ENCODE peak calls at places on chromosomes 1 and 21, in seven cellular contexts. P, R, Z, X, K, S and B are unnamed samples.

GRCh38 chr1:212157252-212157651 is 121.7 kb downstream of the DTL start:
- DNase-seq in K (no peak), S (no peak), X (no peak), P (no peak), Z (no peak), R (no peak), B (no peak)

GRCh38 chr1:197481101-197481500 is 213.0 kb downstream of the CRB1 start:
- DNase-seq in S (no peak), R (peak; percentile 7), P (no peak), Z (peak; percentile 1), X (no peak), K (no peak), B (no peak)

GRCh38 chr1:167599839-167600581 is 30.0 kb upstream of the RCSD1 start:
- DNase-seq in S (peak; percentile 51), R (peak; percentile 80), X (peak; percentile 50), K (peak; percentile 61), P (peak; percentile 39), Z (no peak), B (peak; percentile 22)

GRCh38 chr1:184542291-184542690 is 155.5 kb downstream of the C1orf21 start:
- DNase-seq in R (no peak), Z (no peak), K (no peak), X (no peak), S (no peak), P (no peak), B (no peak)

GRCh38 chr1:230937370-230937769 is 41.3 kb downstream of the TTC13 start:
- DNase-seq in K (peak; percentile 19), P (no peak), X (no peak), R (no peak), S (no peak), Z (no peak), B (peak; percentile 45)

GRCh38 chr1:243428617-243429342 is 172.9 kb downstream of the SDCCAG8 start:
- DNase-seq in K (no peak), Z (no peak), X (no peak), P (no peak), S (no peak), R (no peak), B (no peak)

GRCh38 chr1:200314085-200314750 is 95.6 kb downstream of the ZNF281 start:
- DNase-seq in P (no peak), Z (no peak), S (no peak), X (no peak), R (no peak), K (peak; percentile 77), B (peak; percentile 77)

GRCh38 chr21:33578959-33579542 is 9.4 kb downstream of the DONSON start:
- DNase-seq in K (peak; percentile 25), S (no peak), P (no peak), R (no peak), X (no peak), Z (no peak), B (peak; percentile 58)

GRCh38 chr21:31554511-31555022 is 104.9 kb upstream of the SOD1 start:
- DNase-seq in K (peak; percentile 59), Z (no peak), X (no peak), P (no peak), S (no peak), R (no peak), B (peak; percentile 5)

GRCh38 chr1:99496067-99496466 is 149.8 kb upstream of the PALMD start:
- DNase-seq in R (no peak), Z (no peak), K (no peak), S (no peak), P (no peak), X (no peak), B (no peak)

GRCh38 chr1:33140153-33141149 is 41.4 kb downstream of the TRIM62 start:
- DNase-seq in X (peak; percentile 23), R (no peak), S (no peak), Z (no peak), P (no peak), K (peak; percentile 73), B (peak; percentile 61)

GRCh38 chr1:100404816-100405215 is 52.5 kb downstream of the CDC14A start:
- DNase-seq in X (no peak), P (no peak), K (peak; percentile 15), R (no peak), Z (no peak), S (no peak), B (peak; percentile 54)

GRCh38 chr1:42748461-42749410 is 8.7 kb upstream of the CLDN19 start:
- DNase-seq in P (no peak), S (no peak), Z (no peak), K (no peak), R (no peak), X (no peak), B (no peak)

GRCh38 chr1:67679691-67680090 is 5.3 kb upstream of the GADD45A start:
- DNase-seq in P (no peak), Z (no peak), X (no peak), R (no peak), K (peak; percentile 57), S (no peak), B (peak; percentile 48)

GRCh38 chr1:114668784-114669561 is 876 bp downstream of the DENND2C start:
- DNase-seq in R (peak; percentile 13), Z (no peak), S (no peak), K (peak; percentile 13), P (no peak), X (no peak), B (peak; percentile 24)

GRCh38 chr21:41366522-41367151 is 4.8 kb downstream of the MX2 start:
- DNase-seq in R (peak; percentile 28), X (no peak), S (no peak), P (no peak), K (peak; percentile 68), Z (no peak), B (peak; percentile 73)

GRCh38 chr1:234532511-234532922 is 53.5 kb upstream of the TARBP1 start:
- DNase-seq in S (peak; percentile 76), R (no peak), P (no peak), X (no peak), K (no peak), Z (no peak), B (no peak)

GRCh38 chr1:107724648-107725047 is 240.3 kb downstream of the VAV3 start:
- DNase-seq in Z (no peak), X (no peak), R (no peak), P (no peak), K (peak; percentile 23), S (no peak), B (no peak)

GRCh38 chr1:235953801-235954200 is 87.1 kb upstream of the LYST start:
- DNase-seq in P (no peak), Z (no peak), X (no peak), R (no peak), K (peak; percentile 96), S (no peak), B (peak; percentile 92)

GRCh38 chr1:112255080-112255479 is 140.9 kb upstream of the CTTNBP2NL start:
- DNase-seq in S (no peak), P (no peak), K (peak; percentile 17), X (no peak), Z (no peak), R (no peak), B (peak; percentile 49)

GRCh38 chr1:20552728-20553571 is 577 bp downstream of the FAM43B start:
- DNase-seq in K (peak; percentile 49), P (no peak), S (no peak), X (no peak), R (no peak), Z (no peak), B (peak; percentile 11)

GRCh38 chr1:60054374-60054773 is 19.2 kb downstream of the C1orf87 start:
- DNase-seq in R (no peak), K (no peak), Z (no peak), P (no peak), X (no peak), S (no peak), B (no peak)

GRCh38 chr1:72485786-72486185 is 203.4 kb upstream of the NEGR1 start:
- DNase-seq in P (no peak), X (no peak), Z (no peak), S (no peak), K (no peak), R (no peak), B (peak; percentile 23)

GRCh38 chr1:154418062-154418897 is 13.1 kb downstream of the IL6R start:
- DNase-seq in Z (no peak), K (peak; percentile 30), X (no peak), S (no peak), P (no peak), R (no peak), B (no peak)